ENCODE peak calls at places on chromosomes 1 and 21, in nine cellular contexts. G is stimulated activated CD4-positive, alpha-beta T cell treated with anti-CD3 and anti-CD28 coated beads, Interleukin-1b, Interleukin-23, amount 100 ng/mL, for 24 hours; F is activated CD8-positive, alpha-beta memory T cell treated with anti-CD3 and anti-CD28 coated beads for 4 hours; C is thoracic aorta; N is T-cell; L is NAMALWA; A is pancreas; E is ecto neural progenitor cell; Z is RKO. S is an unnamed sample.

GRCh38 chr21:29302340-29302991 is 3.7 kb downstream of the BACH1 start:
- DNase-seq in N (no peak), C (no peak), G (no peak), Z (no peak), F (no peak), L (no peak), E (no peak), A (no peak), S (peak)

GRCh38 chr1:172764378-172764777 is 105.5 kb downstream of the FASLG start:
- DNase-seq in E (no peak), N (peak), Z (no peak), C (no peak), A (peak), G (no peak), L (peak), F (no peak), S (no peak)

GRCh38 chr1:4690951-4691675 is 36.7 kb downstream of the AJAP1 start:
- DNase-seq in G (no peak), E (no peak), F (no peak), Z (peak), N (no peak), L (no peak), A (no peak), C (no peak), S (peak)

GRCh38 chr21:34276711-34277425 is 86.9 kb upstream of the KCNE2 start:
- DNase-seq in F (no peak), A (no peak), L (no peak), C (no peak), E (no peak), N (no peak), G (peak), Z (peak), S (no peak)

GRCh38 chr1:108826081-108826635 is 30.7 kb downstream of the AKNAD1 start:
- DNase-seq in Z (no peak), N (no peak), L (no peak), F (no peak), G (no peak), E (no peak), A (no peak), C (no peak), S (no peak)

GRCh38 chr1:14517813-14518180 is 80.7 kb upstream of the KAZN start:
- DNase-seq in C (no peak), A (no peak), Z (no peak), N (no peak), F (no peak), L (no peak), E (no peak), G (no peak), S (no peak)

GRCh38 chr1:156627313-156627880 is 8.2 kb downstream of the HAPLN2 start:
- DNase-seq in A (no peak), C (no peak), G (no peak), L (peak), Z (peak), N (no peak), E (no peak), F (no peak), S (peak)

GRCh38 chr1:162724583-162725120 is 65.8 kb upstream of the HSD17B7 start:
- DNase-seq in A (no peak), F (no peak), G (no peak), N (no peak), L (no peak), Z (no peak), E (no peak), C (no peak), S (no peak)

S was measured in astrocyte of the hippocampus.